ENCODE peak calls at places on chromosomes 3 and 15, in eight cellular contexts. Q is colonic mucosa, Y is glutamatergic neuron, T is AG09309, B is coronary artery, U is RWPE1, E is OCI-LY7, V is bronchial epithelial cell. W is an unnamed sample.

GRCh38 chr15:39194431-39194830 is 386.4 kb upstream of the THBS1 start:
- DNase-seq in Q (no peak), Y (no peak), T (peak; percentile 56), B (no peak), U (no peak), E (no peak), V (no peak), W (no peak)

GRCh38 chr3:11060500-11061251 is 68.1 kb downstream of the SLC6A1 start:
- DNase-seq in Q (peak; percentile 41), Y (peak; percentile 83), T (no peak), B (no peak), U (peak; percentile 52), E (peak; percentile 2), V (peak; percentile 37), W (no peak)

GRCh38 chr15:40234783-40235182 is 4.1 kb upstream of the PAK6 start:
- DNase-seq in Q (no peak), Y (no peak), T (no peak), B (no peak), U (peak; percentile 56), E (no peak), V (peak; percentile 62), W (no peak)

GRCh38 chr3:174439621-174440349 is 419.3 kb upstream of the NAALADL2 start:
- DNase-seq in Q (peak; percentile 32), Y (no peak), T (peak; percentile 99), B (no peak), U (peak; percentile 43), E (no peak), V (peak; percentile 87), W (peak; percentile 58)

GRCh38 chr15:92839696-92840095 is 60.4 kb upstream of the CHD2 start:
- DNase-seq in Q (no peak), Y (peak; percentile 26), T (no peak), B (no peak), U (no peak), E (peak; percentile 87), V (no peak), W (no peak)

GRCh38 chr15:55868707-55869106 is 124.7 kb downstream of the NEDD4 start:
- DNase-seq in Q (no peak), Y (no peak), T (no peak), B (no peak), U (peak; percentile 16), E (no peak), V (peak; percentile 71), W (no peak)

GRCh38 chr3:37580237-37580636 is 281.4 kb upstream of the CTDSPL start:
- DNase-seq in Q (no peak), Y (no peak), T (no peak), B (no peak), U (no peak), E (no peak), V (no peak), W (no peak)

GRCh38 chr3:62374375-62374876 is 1.1 kb upstream of the FEZF2 start:
- DNase-seq in Q (no peak), Y (no peak), T (no peak), B (no peak), U (no peak), E (no peak), V (peak; percentile 9), W (peak; percentile 6)

GRCh38 chr3:3862534-3862933 is 63.3 kb downstream of the LRRN1 start:
- DNase-seq in Q (no peak), Y (no peak), T (no peak), B (no peak), U (no peak), E (no peak), V (no peak), W (no peak)

GRCh38 chr3:158539414-158540014 is 31.5 kb upstream of the MLF1 start:
- DNase-seq in Q (peak; percentile 47), Y (no peak), T (no peak), B (no peak), U (peak; percentile 24), E (peak; percentile 47), V (peak; percentile 38), W (no peak)

GRCh38 chr15:57290826-57291225 is 85.5 kb upstream of the CGNL1 start:
- DNase-seq in Q (no peak), Y (no peak), T (no peak), B (no peak), U (no peak), E (no peak), V (no peak), W (no peak)

GRCh38 chr3:73228000-73228399 is 166.5 kb downstream of the EBLN2 start:
- DNase-seq in Q (no peak), Y (no peak), T (no peak), B (no peak), U (no peak), E (no peak), V (no peak), W (no peak)

GRCh38 chr15:68646156-68646555 is 67.4 kb downstream of the CORO2B start:
- DNase-seq in Q (no peak), Y (peak; percentile 64), T (no peak), B (no peak), U (no peak), E (no peak), V (no peak), W (no peak)

DNA sequence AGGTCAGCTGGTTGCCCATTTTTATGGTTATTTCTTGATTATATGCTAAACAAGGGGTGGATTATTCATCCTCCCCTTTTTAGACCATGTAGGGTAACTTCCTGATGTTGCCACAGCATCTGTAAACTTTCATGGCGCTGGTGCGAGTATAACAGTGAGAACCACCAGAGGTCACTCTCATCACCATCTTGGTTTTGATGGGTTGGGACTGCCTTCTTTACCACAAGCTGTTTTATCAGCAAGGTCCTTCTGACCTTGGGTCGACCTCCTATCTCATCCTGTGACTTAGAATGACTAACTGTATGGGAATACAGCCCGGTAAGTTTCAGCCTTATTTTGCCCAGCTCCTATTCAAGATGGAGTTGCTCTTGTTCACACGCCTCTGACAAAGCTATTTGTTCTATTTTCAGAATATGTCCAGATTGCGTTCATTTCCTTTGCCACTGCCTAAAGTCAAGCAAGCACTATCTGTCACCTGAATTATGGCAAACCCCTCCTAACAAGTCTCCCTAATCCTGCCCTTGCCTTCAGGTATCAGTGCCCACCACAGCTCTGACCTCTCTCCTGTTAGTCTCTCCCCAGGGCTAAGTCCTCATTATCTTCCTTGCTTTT is 308.5 kb downstream of the ROBO2 start:
- DNase-seq in Q (no peak), Y (peak; percentile 16), T (no peak), B (no peak), U (no peak), E (peak; percentile 1), V (peak; percentile 35), W (no peak)
- TF ChIP-seq CTCF in Q (no peak), Y (peak; percentile 38), T (peak; percentile 40), B (no peak), U (no peak), E (peak; percentile 39), V (peak; percentile 41), W (peak; percentile 69)

GRCh38 chr3:17469954-17470353 is 272.5 kb downstream of the TBC1D5 start:
- DNase-seq in Q (no peak), Y (no peak), T (no peak), B (no peak), U (no peak), E (no peak), V (no peak), W (no peak)

GRCh38 chr3:17469520-17469919 is 272.9 kb downstream of the TBC1D5 start:
- DNase-seq in Q (no peak), Y (no peak), T (no peak), B (no peak), U (no peak), E (no peak), V (peak; percentile 50), W (no peak)

GRCh38 chr3:17478673-17479072 is 263.8 kb downstream of the TBC1D5 start:
- DNase-seq in Q (no peak), Y (no peak), T (peak; percentile 33), B (no peak), U (no peak), E (no peak), V (peak; percentile 96), W (peak; percentile 62)

GRCh38 chr3:17473761-17474160 is 268.7 kb downstream of the TBC1D5 start:
- DNase-seq in Q (no peak), Y (no peak), T (no peak), B (no peak), U (peak; percentile 3), E (no peak), V (peak; percentile 28), W (no peak)
- TF ChIP-seq CTCF in Q (no peak), Y (no peak), T (no peak), B (no peak), U (peak; percentile 10), E (no peak), V (no peak), W (no peak)

DNA sequence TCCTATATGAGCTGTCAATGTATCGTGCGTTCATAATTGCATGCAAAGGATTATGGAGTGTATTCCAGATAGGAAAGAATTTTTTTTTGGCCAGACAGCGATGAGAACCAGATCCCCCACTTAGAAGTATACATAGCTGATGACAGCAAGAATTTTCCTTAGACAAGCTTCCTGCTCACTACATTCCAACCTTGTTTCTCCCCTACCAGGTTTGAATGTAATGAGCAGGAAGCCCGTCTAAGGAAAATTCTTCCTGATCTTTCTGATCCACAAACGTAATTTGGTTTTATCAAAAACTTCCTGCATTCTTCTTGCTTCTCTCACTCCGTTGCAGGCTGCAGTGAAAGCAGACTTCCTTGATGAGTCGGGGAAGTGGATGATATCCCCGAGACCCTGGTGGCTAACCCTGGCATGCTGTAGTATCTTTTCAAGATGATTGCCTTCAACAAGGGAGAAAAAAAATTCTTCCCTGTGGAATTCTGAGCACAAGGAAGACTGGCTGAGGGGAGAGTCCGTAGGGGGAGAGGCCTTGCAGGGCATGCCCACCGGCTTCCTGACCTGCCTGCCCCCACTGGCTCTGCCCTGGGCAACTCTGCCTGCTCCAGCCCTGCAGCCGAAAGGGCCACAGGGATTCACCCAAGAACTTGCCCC is 243.1 kb downstream of the TLE3 start:
- DNase-seq in Q (no peak), Y (no peak), T (peak; percentile 73), B (no peak), U (no peak), E (no peak), V (no peak), W (peak; percentile 45)
- TF ChIP-seq CTCF in Q (no peak), Y (no peak), T (peak; percentile 8), B (no peak), U (no peak), E (no peak), V (no peak), W (no peak)

GRCh38 chr15:72796515-72797337 is 13.2 kb upstream of the ADPGK start:
- DNase-seq in Q (peak; percentile 73), Y (peak; percentile 69), T (no peak), B (no peak), U (peak; percentile 46), E (peak; percentile 40), V (no peak), W (no peak)
- TF ChIP-seq CTCF in Q (peak; percentile 19), Y (peak; percentile 69), T (peak; percentile 32), B (peak; percentile 67), U (peak; percentile 83), E (peak; percentile 79), V (peak; percentile 44), W (peak; percentile 48)

DNA sequence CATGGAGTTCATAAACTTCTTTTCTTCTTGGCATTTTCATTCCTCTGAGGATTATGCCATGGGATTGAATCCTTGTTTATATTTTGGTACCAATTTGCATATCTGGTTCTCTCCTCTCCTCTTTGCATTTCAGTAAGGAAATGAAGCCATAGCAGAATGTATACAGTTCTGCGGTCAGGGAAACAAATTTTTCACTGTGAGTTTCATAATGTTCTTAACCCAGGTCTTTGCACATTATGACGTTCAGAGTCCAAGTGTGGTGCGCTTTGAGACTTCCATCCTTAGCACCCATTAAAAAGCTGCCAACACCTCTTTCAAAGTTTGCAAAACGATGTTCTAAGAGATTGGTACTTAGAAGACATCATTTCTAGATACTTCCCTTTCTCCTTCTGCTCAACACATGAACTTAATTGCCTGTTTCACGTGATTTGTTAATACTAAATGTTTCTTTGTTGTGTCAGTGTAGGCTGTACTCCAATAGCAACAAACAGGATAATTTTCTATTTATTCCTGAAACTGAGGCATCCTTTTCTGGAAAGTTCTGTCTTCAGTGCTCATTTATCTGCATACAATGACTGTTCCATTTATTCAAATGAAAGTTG is 953.1 kb upstream of the NR2F2 start:
- DNase-seq in Q (no peak), Y (no peak), T (no peak), B (no peak), U (no peak), E (no peak), V (no peak), W (no peak)
- TF ChIP-seq CTCF in Q (no peak), Y (no peak), T (no peak), B (no peak), U (no peak), E (no peak), V (no peak), W (no peak)

W was measured in epithelial cell of proximal tubule.